ENCODE peak calls at places on chromosome 1, in eight cellular contexts. A is NCI-H146, R is progenitor cell of endocrine pancreas, U is aorta, K is astrocyte of the spinal cord, J is amniotic stem cell, X is A549, C is germinal center. E is an unnamed sample.

GRCh38 chr1:184610872-184611614 is 143.6 kb downstream of the EDEM3 start:
- DNase-seq in J (no peak), A (peak), R (no peak), K (no peak), C (no peak), U (no peak), X (no peak), E (peak)

GRCh38 chr1:37714226-37714625 is 21.9 kb downstream of the CDCA8 start:
- DNase-seq in X (no peak), J (no peak), K (no peak), A (no peak), U (no peak), C (no peak), R (no peak), E (no peak)

GRCh38 chr1:235955777-235956176 is 89.1 kb upstream of the LYST start:
- DNase-seq in J (no peak), K (no peak), U (no peak), R (no peak), A (no peak), X (no peak), C (no peak), E (no peak)

GRCh38 chr1:36134805-36135339 is 9.8 kb upstream of the COL8A2 start:
- DNase-seq in K (peak), U (peak), X (peak), R (peak), A (peak), C (peak), J (peak), E (peak)

GRCh38 chr1:23421752-23422312 is 2.7 kb downstream of the TCEA3 start:
- DNase-seq in U (no peak), X (no peak), A (no peak), J (no peak), R (no peak), K (peak), C (no peak), E (peak)

GRCh38 chr1:245609354-245609753 is 454.6 kb downstream of the KIF26B start:
- DNase-seq in U (no peak), R (no peak), J (no peak), X (no peak), K (no peak), C (no peak), A (peak), E (no peak)

GRCh38 chr1:199522936-199523335 is 504.6 kb upstream of the NR5A2 start:
- DNase-seq in U (no peak), K (peak), C (no peak), X (no peak), A (no peak), J (no peak), R (no peak), E (no peak)

GRCh38 chr1:22452401-22452963 is 831 bp downstream of the ZBTB40 start:
- DNase-seq in A (peak), C (peak), U (no peak), J (no peak), X (no peak), R (no peak), K (peak), E (peak)

GRCh38 chr1:209430821-209431259 is 152.7 kb upstream of the CAMK1G start:
- DNase-seq in R (no peak), X (no peak), A (no peak), C (no peak), U (no peak), J (no peak), K (no peak), E (no peak)